ENCODE peak calls at places on chromosomes 13 and 19, in eight cellular contexts. Y is activated naive CD8-positive, alpha-beta T cell treated with anti-CD3 and anti-CD28 coated beads, Interleukin-2, amount 50 U/mL, for 24 hours; U is endothelial cell of umbilical vein; N is fibroblast of mammary gland; F is colonic mucosa; M is adrenal gland; X is GM12865; I is NCI-H1930. H is an unnamed sample.

GRCh38 chr13:31240921-31241320 is 41.1 kb downstream of the B3GLCT start:
- DNase-seq in F (no peak), I (no peak), U (no peak), X (no peak), Y (no peak), M (no peak), N (peak), H (no peak)

GRCh38 chr19:34995551-34995950 is 4.6 kb upstream of the GRAMD1A start:
- DNase-seq in Y (no peak), I (no peak), M (no peak), F (peak), X (no peak), U (no peak), N (no peak), H (no peak)

GRCh38 chr13:30486230-30487074 is 20.7 kb upstream of the HMGB1 start:
- DNase-seq in I (no peak), F (peak), X (no peak), Y (no peak), N (no peak), M (no peak), U (no peak), H (peak)

GRCh38 chr19:1238373-1239303 is 833 bp upstream of the CBARP start:
- DNase-seq in U (no peak), I (no peak), M (no peak), N (no peak), F (no peak), Y (no peak), X (no peak), H (no peak)

GRCh38 chr13:31859546-31859945 is 120.2 kb downstream of the RXFP2 start:
- DNase-seq in N (peak), X (peak), I (no peak), M (no peak), U (no peak), F (no peak), Y (no peak), H (no peak)

GRCh38 chr19:42376177-42376555 is 13.9 kb downstream of the CNFN start:
- DNase-seq in N (no peak), I (no peak), X (no peak), U (no peak), M (no peak), F (no peak), Y (no peak), H (no peak)

GRCh38 chr19:55116232-55117062 is 990 bp downstream of the PPP1R12C start:
- DNase-seq in N (peak), U (peak), X (peak), Y (peak), I (no peak), F (peak), M (peak), H (peak)

GRCh38 chr13:97944396-97945029 is 9.0 kb upstream of the IPO5 start:
- DNase-seq in X (no peak), I (no peak), N (peak), Y (no peak), M (no peak), U (no peak), F (no peak), H (no peak)

GRCh38 chr19:33047422-33047821 is 17.3 kb downstream of the RHPN2 start:
- DNase-seq in N (no peak), Y (no peak), M (no peak), X (no peak), I (no peak), F (peak), U (no peak), H (peak)

GRCh38 chr19:31503211-31503610 is 154.0 kb upstream of the TSHZ3 start:
- DNase-seq in M (no peak), Y (no peak), N (no peak), U (no peak), X (no peak), I (no peak), F (no peak), H (no peak)

GRCh38 chr13:109625156-109625555 is 161.2 kb downstream of the IRS2 start:
- DNase-seq in N (no peak), U (no peak), X (no peak), Y (no peak), I (no peak), M (no peak), F (no peak), H (no peak)

GRCh38 chr19:411723-412355 is 2.9 kb upstream of the C2CD4C start:
- DNase-seq in F (no peak), X (no peak), M (no peak), N (no peak), I (no peak), U (no peak), Y (no peak), H (no peak)

GRCh38 chr13:34019870-34020269 is 201.9 kb downstream of the RFC3 start:
- DNase-seq in Y (no peak), U (no peak), N (peak), X (no peak), M (peak), I (no peak), F (peak), H (no peak)

GRCh38 chr19:10001899-10002298 is 8.4 kb downstream of the COL5A3 start:
- DNase-seq in U (no peak), F (peak), X (no peak), N (peak), Y (peak), I (no peak), M (peak), H (peak)

GRCh38 chr19:6068711-6069110 is 41.6 kb downstream of the RFX2 start:
- DNase-seq in F (peak), N (no peak), I (no peak), M (no peak), X (no peak), U (peak), Y (no peak), H (no peak)

GRCh38 chr13:54301085-54301484 is 1272.5 kb downstream of the OLFM4 start:
- DNase-seq in X (no peak), U (no peak), N (no peak), Y (no peak), I (no peak), M (no peak), F (no peak), H (no peak)

GRCh38 chr13:35887028-35887666 is 244.0 kb downstream of the DCLK1 start:
- DNase-seq in X (no peak), M (no peak), I (no peak), Y (no peak), N (no peak), F (no peak), U (no peak), H (no peak)

GRCh38 chr19:14114854-14115253 is 2.7 kb downstream of the PRKACA start:
- DNase-seq in Y (peak), U (no peak), I (no peak), N (peak), X (peak), M (peak), F (peak), H (peak)

GRCh38 chr13:44108345-44108858 is 228.7 kb downstream of the LACC1 start:
- DNase-seq in Y (no peak), I (no peak), U (peak), M (peak), X (no peak), F (peak), N (peak), H (peak)

GRCh38 chr13:113305208-113305607 is 8.2 kb downstream of the LAMP1 start:
- DNase-seq in U (no peak), I (no peak), X (no peak), Y (no peak), N (peak), F (no peak), M (no peak), H (no peak)

GRCh38 chr13:74511523-74511922 is 377.3 kb upstream of the KLF12 start:
- DNase-seq in I (no peak), U (no peak), F (no peak), X (no peak), N (no peak), Y (no peak), M (no peak), H (no peak)

GRCh38 chr19:35087393-35087792 is 28.2 kb upstream of the FXYD3 start:
- DNase-seq in X (no peak), N (no peak), Y (no peak), U (no peak), F (no peak), I (no peak), M (no peak), H (no peak)

GRCh38 chr19:9939301-9939913 is 3.1 kb upstream of the OLFM2 start:
- DNase-seq in I (no peak), F (no peak), Y (no peak), M (no peak), U (no peak), X (no peak), N (peak), H (no peak)

GRCh38 chr13:29923554-29924481 is 73.4 kb upstream of the UBL3 start:
- DNase-seq in N (peak), Y (peak), I (peak), X (peak), M (peak), U (peak), F (peak), H (peak)

GRCh38 chr19:31701146-31701545 is 351.9 kb upstream of the TSHZ3 start:
- DNase-seq in U (no peak), F (no peak), X (no peak), I (no peak), N (no peak), M (no peak), Y (no peak), H (no peak)

GRCh38 chr19:3250675-3251074 is 26.2 kb downstream of the CELF5 start:
- DNase-seq in F (peak), M (peak), X (peak), I (no peak), N (peak), U (no peak), Y (peak), H (peak)

GRCh38 chr19:39194832-39195542 is 1.8 kb upstream of the NCCRP1 start:
- DNase-seq in F (no peak), X (no peak), M (no peak), N (no peak), I (no peak), U (no peak), Y (no peak), H (no peak)

GRCh38 chr19:1453525-1454371 is 3.8 kb downstream of the APC2 start:
- DNase-seq in X (no peak), U (no peak), F (no peak), N (peak), M (no peak), Y (no peak), I (no peak), H (no peak)

GRCh38 chr13:34542321-34542720 is 399.7 kb upstream of the NBEA start:
- DNase-seq in U (no peak), F (no peak), N (no peak), I (no peak), M (no peak), Y (no peak), X (no peak), H (no peak)

GRCh38 chr19:11422163-11423068 is 3.3 kb upstream of the RGL3 start:
- DNase-seq in Y (peak), M (peak), I (no peak), X (peak), U (peak), N (peak), F (peak), H (peak)

GRCh38 chr19:35774274-35775045 is 904 bp upstream of the ARHGAP33 start:
- DNase-seq in M (no peak), Y (no peak), F (no peak), X (no peak), N (no peak), I (no peak), U (no peak), H (no peak)

GRCh38 chr19:12095111-12095790 is 30.7 kb downstream of the ZNF844 start:
- DNase-seq in U (no peak), X (no peak), I (no peak), F (no peak), M (no peak), N (peak), Y (no peak), H (no peak)

GRCh38 chr13:50793026-50793425 is 50.5 kb downstream of the DLEU7 start:
- DNase-seq in F (no peak), Y (no peak), X (no peak), N (no peak), U (no peak), I (no peak), M (no peak), H (no peak)

H was measured in transverse colon.